ENCODE peak calls at places on chromosome 1, in eight cellular contexts. P, H, I, T, D, B, M and W are unnamed samples.

GRCh38 chr1:234611153-234611798 is 1.3 kb upstream of the IRF2BP2 start:
- DNase-seq in P (no peak), H (no peak), I (peak), T (no peak), D (peak), B (no peak), M (no peak), W (peak)

GRCh38 chr1:56098956-56099355 is 480.4 kb downstream of the PLPP3 start:
- DNase-seq in P (peak), H (no peak), I (no peak), T (no peak), D (no peak), B (no peak), M (no peak), W (peak)

GRCh38 chr1:203252678-203253077 is 23.2 kb upstream of the CHIT1 start:
- DNase-seq in P (no peak), H (no peak), I (peak), T (no peak), D (peak), B (no peak), M (no peak), W (no peak)

GRCh38 chr1:82542141-82542540 is 741.4 kb downstream of the ADGRL2 start:
- DNase-seq in P (no peak), H (no peak), I (no peak), T (no peak), D (no peak), B (no peak), M (no peak), W (no peak)

GRCh38 chr1:158331431-158331830 is at the start of gene CD1B:
- DNase-seq in P (no peak), H (no peak), I (no peak), T (no peak), D (no peak), B (no peak), M (no peak), W (no peak)

GRCh38 chr1:161080391-161081150 is 8.8 kb downstream of the NECTIN4 start:
- DNase-seq in P (no peak), H (no peak), I (no peak), T (no peak), D (no peak), B (no peak), M (no peak), W (peak)

GRCh38 chr1:21906173-21907078 is 30.7 kb downstream of the HSPG2 start:
- DNase-seq in P (no peak), H (no peak), I (no peak), T (peak), D (no peak), B (no peak), M (peak), W (peak)

GRCh38 chr1:80922906-80923305 is 877.8 kb upstream of the ADGRL2 start:
- DNase-seq in P (no peak), H (no peak), I (no peak), T (no peak), D (no peak), B (no peak), M (no peak), W (no peak)

GRCh38 chr1:43996733-43997115 is 5.3 kb downstream of the CCDC24 start:
- DNase-seq in P (no peak), H (no peak), I (no peak), T (no peak), D (no peak), B (no peak), M (no peak), W (no peak)

GRCh38 chr1:156994277-156994676 is 51.3 kb downstream of the ARHGEF11 start:
- DNase-seq in P (no peak), H (no peak), I (no peak), T (no peak), D (no peak), B (no peak), M (no peak), W (no peak)

GRCh38 chr1:24351918-24352637 is 32.9 kb downstream of the GRHL3 start:
- DNase-seq in P (peak), H (peak), I (peak), T (no peak), D (no peak), B (no peak), M (no peak), W (peak)

GRCh38 chr1:15152318-15153183 is 996 bp upstream of the TMEM51 start:
- DNase-seq in P (peak), H (peak), I (peak), T (peak), D (peak), B (peak), M (peak), W (peak)

GRCh38 chr1:62395291-62395690 is 41.6 kb upstream of the USP1 start:
- DNase-seq in P (no peak), H (peak), I (no peak), T (no peak), D (no peak), B (no peak), M (no peak), W (no peak)

GRCh38 chr1:20597650-20598049 is 8.8 kb downstream of the CDA start:
- DNase-seq in P (no peak), H (no peak), I (no peak), T (no peak), D (no peak), B (no peak), M (no peak), W (no peak)

GRCh38 chr1:95311006-95311405 is 77.0 kb downstream of the RWDD3 start:
- DNase-seq in P (no peak), H (no peak), I (no peak), T (no peak), D (peak), B (no peak), M (no peak), W (no peak)

GRCh38 chr1:216238844-216239243 is 184.4 kb downstream of the USH2A start:
- DNase-seq in P (no peak), H (no peak), I (no peak), T (no peak), D (no peak), B (no peak), M (no peak), W (peak)

GRCh38 chr1:44645466-44646244 is 28.6 kb downstream of the TMEM53 start:
- DNase-seq in P (peak), H (peak), I (no peak), T (peak), D (no peak), B (no peak), M (peak), W (no peak)